ENCODE peak calls at places on chromosomes 7 and 10, in seven cellular contexts. One of them, this sample, is unnamed.

GRCh38 chr10:69874464-69874863 is 72.8 kb downstream of the COL13A1 start:
- DNase-seq in Peyer's patch: no peak
- DNase-seq in neuronal stem cell: no peak
- DNase-seq in hippocampal formation: no peak
- DNase-seq in EL: peak
- DNase-seq in midbrain: no peak
- DNase-seq in cardiac muscle cell: no peak
- DNase-seq in this sample: no peak

GRCh38 chr10:57825015-57825414 is 442.7 kb downstream of the IPMK start:
- DNase-seq in EL: no peak
- DNase-seq in hippocampal formation: no peak
- DNase-seq in Peyer's patch: no peak
- DNase-seq in midbrain: no peak
- DNase-seq in neuronal stem cell: no peak
- DNase-seq in cardiac muscle cell: no peak
- DNase-seq in this sample: no peak

GRCh38 chr10:77926566-77927342 is at the start of gene DLG5:
- DNase-seq in midbrain: peak
- DNase-seq in neuronal stem cell: peak
- DNase-seq in Peyer's patch: peak
- DNase-seq in cardiac muscle cell: peak
- DNase-seq in EL: peak
- DNase-seq in hippocampal formation: peak
- DNase-seq in this sample: peak

GRCh38 chr10:73999703-74000102 is 1.8 kb downstream of the VCL start:
- DNase-seq in Peyer's patch: no peak
- DNase-seq in hippocampal formation: no peak
- DNase-seq in cardiac muscle cell: no peak
- DNase-seq in midbrain: no peak
- DNase-seq in neuronal stem cell: no peak
- DNase-seq in EL: no peak
- DNase-seq in this sample: no peak

GRCh38 chr7:129642871-129643515 is 31.5 kb downstream of the NRF1 start:
- DNase-seq in cardiac muscle cell: peak
- DNase-seq in midbrain: peak
- DNase-seq in Peyer's patch: no peak
- DNase-seq in EL: no peak
- DNase-seq in neuronal stem cell: no peak
- DNase-seq in hippocampal formation: peak
- DNase-seq in this sample: no peak

GRCh38 chr7:55309040-55309991 is 55.8 kb upstream of the LANCL2 start:
- DNase-seq in neuronal stem cell: no peak
- DNase-seq in EL: no peak
- DNase-seq in midbrain: no peak
- DNase-seq in Peyer's patch: no peak
- DNase-seq in cardiac muscle cell: no peak
- DNase-seq in hippocampal formation: no peak
- DNase-seq in this sample: no peak

GRCh38 chr7:130622866-130623265 is 45.7 kb downstream of the COPG2 start:
- DNase-seq in neuronal stem cell: no peak
- DNase-seq in midbrain: no peak
- DNase-seq in Peyer's patch: no peak
- DNase-seq in EL: no peak
- DNase-seq in hippocampal formation: no peak
- DNase-seq in cardiac muscle cell: no peak
- DNase-seq in this sample: no peak

GRCh38 chr10:29332061-29332760 is 43.3 kb downstream of the LYZL1 start:
- DNase-seq in cardiac muscle cell: no peak
- DNase-seq in EL: no peak
- DNase-seq in Peyer's patch: no peak
- DNase-seq in neuronal stem cell: no peak
- DNase-seq in hippocampal formation: no peak
- DNase-seq in midbrain: no peak
- DNase-seq in this sample: no peak

GRCh38 chr7:84207025-84207424 is 12.4 kb upstream of the SEMA3A start:
- DNase-seq in neuronal stem cell: no peak
- DNase-seq in cardiac muscle cell: no peak
- DNase-seq in Peyer's patch: no peak
- DNase-seq in EL: no peak
- DNase-seq in hippocampal formation: no peak
- DNase-seq in midbrain: no peak
- DNase-seq in this sample: no peak

GRCh38 chr10:6214612-6215011 is 11.9 kb downstream of the PFKFB3 start:
- DNase-seq in hippocampal formation: no peak
- DNase-seq in cardiac muscle cell: no peak
- DNase-seq in neuronal stem cell: no peak
- DNase-seq in midbrain: no peak
- DNase-seq in EL: no peak
- DNase-seq in Peyer's patch: no peak
- DNase-seq in this sample: no peak

This sample was measured in hypothalamus.